ENCODE peak calls at places on chromosomes 5 and 9, in seven cellular contexts. X is stomach, N is heart right ventricle, G is suprapubic skin, B is HL-60, M is GM12878, I is right lobe of liver. A is an unnamed sample. For H3K27me3, the result is how much of the 10 kb centered on the place peaks cover.

GRCh38 chr9:132587484-132587858 is 5.1 kb downstream of the BARHL1 start:
- DNase-seq in X (no peak), N (no peak), G (no peak), B (no peak), M (no peak), I (no peak), A (no peak)

GRCh38 chr9:136447173-136447778 is 7.6 kb upstream of the INPP5E start:
- DNase-seq in X (no peak), N (no peak), G (no peak), B (no peak), M (no peak), I (no peak), A (no peak)

GRCh38 chr9:96719538-96720315 is 58.2 kb downstream of the ZNF510 start:
- DNase-seq in X (peak), N (no peak), G (no peak), B (no peak), M (no peak), I (no peak), A (peak)

GRCh38 chr9:114908796-114909448 is 21.5 kb downstream of the TNFSF8 start:
- DNase-seq in X (no peak), N (no peak), G (no peak), B (no peak), M (no peak), I (no peak), A (peak)

GRCh38 chr5:71932649-71933338 is 174.5 kb upstream of the MAP1B start:
- DNase-seq in X (peak), N (peak), G (no peak), B (no peak), M (no peak), I (peak), A (peak)

GRCh38 chr9:135336722-135337490 is 142.7 kb upstream of the PPP1R26 start:
- DNase-seq in X (no peak), N (no peak), G (peak), B (no peak), M (no peak), I (peak), A (no peak)

GRCh38 chr5:176187276-176188062 is 50.8 kb upstream of the SIMC1 start:
- DNase-seq in X (no peak), N (no peak), G (no peak), B (no peak), M (no peak), I (no peak), A (no peak)

GRCh38 chr5:142438573-142438972 is 113.8 kb upstream of the SPRY4 start:
- DNase-seq in X (no peak), N (no peak), G (no peak), B (no peak), M (no peak), I (no peak), A (no peak)

GRCh38 chr5:97095318-97095732 is 47.1 kb downstream of the LIX1 start:
- DNase-seq in X (no peak), N (no peak), G (no peak), B (no peak), M (no peak), I (no peak), A (no peak)

GRCh38 chr9:120917285-120917684 is 9.3 kb downstream of the TRAF1 start:
- DNase-seq in X (no peak), N (no peak), G (no peak), B (no peak), M (no peak), I (no peak), A (no peak)

GRCh38 chr5:157918811-157919742 is 60.1 kb upstream of the CLINT1 start:
- DNase-seq in X (peak), N (no peak), G (no peak), B (peak), M (no peak), I (no peak), A (peak)

GRCh38 chr9:137253717-137254623 is 1.2 kb upstream of the NELFB start:
- DNase-seq in X (no peak), N (no peak), G (no peak), B (no peak), M (no peak), I (peak), A (no peak)

GRCh38 chr9:120500733-120501132 is 79.2 kb downstream of the CDK5RAP2 start:
- DNase-seq in X (no peak), N (no peak), G (no peak), B (no peak), M (no peak), I (no peak), A (no peak)

GRCh38 chr5:139061856-139062255 is 136.3 kb downstream of the SIL1 start:
- DNase-seq in X (no peak), N (no peak), G (no peak), B (no peak), M (no peak), I (no peak), A (peak)

GRCh38 chr9:3912817-3913216 is 387.0 kb upstream of the RFX3 start:
- DNase-seq in X (no peak), N (no peak), G (no peak), B (no peak), M (no peak), I (no peak), A (no peak)

GRCh38 chr9:105116047-105116868 is 128.2 kb upstream of the SLC44A1 start:
- DNase-seq in X (no peak), N (no peak), G (no peak), B (peak), M (no peak), I (peak), A (peak)

GRCh38 chr5:95810305-95811125 is 12.0 kb downstream of the GLRX start:
- DNase-seq in X (no peak), N (no peak), G (no peak), B (no peak), M (no peak), I (no peak), A (no peak)

GRCh38 chr5:128965011-128965637 is at the start of gene SLC27A6:
- DNase-seq in X (no peak), N (peak), G (no peak), B (peak), M (no peak), I (no peak), A (peak)

GRCh38 chr5:61055434-61056006 is 106.7 kb downstream of the SMIM15 start:
- DNase-seq in X (no peak), N (no peak), G (no peak), B (peak), M (peak), I (no peak), A (peak)

GRCh38 chr5:74543162-74543995 is 97.1 kb downstream of the ENC1 start:
- DNase-seq in X (no peak), N (no peak), G (no peak), B (no peak), M (no peak), I (no peak), A (peak)

GRCh38 chr5:169581580-169582227 is 1.9 kb upstream of the SPDL1 start:
- DNase-seq in X (peak), N (no peak), G (peak), B (peak), M (no peak), I (peak), A (peak)
- TF ChIP-seq CTCF in X (no peak), N (peak), G (peak), B (peak), M (peak), I (peak), A (peak)

GRCh38 chr5:135062216-135063055 is 28.4 kb upstream of the PITX1 start:
- DNase-seq in X (no peak), N (no peak), G (no peak), B (no peak), M (no peak), I (no peak), A (no peak)
- H3K27me3 ChIP-seq in X (under half), N (under half), G (under half), B (under half), M (under half), I (under half), A (under half)

GRCh38 chr5:15929616-15930303 is 249.8 kb downstream of the MARCHF11 start:
- DNase-seq in X (no peak), N (no peak), G (no peak), B (no peak), M (no peak), I (no peak), A (no peak)
- H3K4me3 ChIP-seq in X (no peak), N (no peak), G (no peak), B (no peak), M (no peak), I (no peak), A (no peak)

GRCh38 chr5:59525957-59526356 is 367.6 kb downstream of the PDE4D start:
- DNase-seq in X (no peak), N (no peak), G (no peak), B (no peak), M (no peak), I (no peak), A (peak)

GRCh38 chr5:59528226-59528862 is 365.2 kb downstream of the PDE4D start:
- DNase-seq in X (no peak), N (no peak), G (no peak), B (no peak), M (no peak), I (no peak), A (no peak)

GRCh38 chr5:59525310-59525709 is 368.2 kb downstream of the PDE4D start:
- DNase-seq in X (no peak), N (no peak), G (no peak), B (no peak), M (no peak), I (no peak), A (no peak)

GRCh38 chr5:59532979-59533729 is 360.4 kb downstream of the PDE4D start:
- DNase-seq in X (no peak), N (no peak), G (no peak), B (no peak), M (no peak), I (no peak), A (no peak)

DNA sequence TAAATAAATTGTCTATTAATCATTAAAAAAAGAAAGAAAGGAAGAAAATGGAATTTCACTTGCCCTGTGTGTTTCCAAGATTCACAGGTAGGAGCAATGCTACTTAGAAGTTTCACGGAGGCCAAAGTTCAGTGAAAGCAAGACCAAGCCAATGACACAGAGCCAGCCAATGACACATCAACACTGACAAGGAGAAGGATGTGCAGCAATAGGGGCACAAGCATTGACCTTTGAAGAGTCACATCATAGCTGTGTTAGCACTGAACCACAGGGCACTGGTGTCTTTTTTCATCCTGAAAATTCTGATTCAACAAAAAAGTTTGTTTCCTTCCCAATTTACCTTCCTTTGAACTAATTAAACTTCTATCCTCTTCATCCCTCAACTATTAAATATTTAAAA is 364.2 kb downstream of the PDE4D start:
- DNase-seq in X (no peak), N (no peak), G (no peak), B (no peak), M (no peak), I (no peak), A (no peak)
- TF ChIP-seq CTCF in X (no peak), N (no peak), G (no peak), B (no peak), M (no peak), I (no peak), A (no peak)

GRCh38 chr5:178422400-178422775 is 167.8 kb downstream of the COL23A1 start:
- DNase-seq in X (no peak), N (no peak), G (no peak), B (no peak), M (no peak), I (peak), A (no peak)
- H3K27me3 ChIP-seq in X (under half), N (under half), G (under half), B (under half), M (under half), I (under half), A (under half)

DNA sequence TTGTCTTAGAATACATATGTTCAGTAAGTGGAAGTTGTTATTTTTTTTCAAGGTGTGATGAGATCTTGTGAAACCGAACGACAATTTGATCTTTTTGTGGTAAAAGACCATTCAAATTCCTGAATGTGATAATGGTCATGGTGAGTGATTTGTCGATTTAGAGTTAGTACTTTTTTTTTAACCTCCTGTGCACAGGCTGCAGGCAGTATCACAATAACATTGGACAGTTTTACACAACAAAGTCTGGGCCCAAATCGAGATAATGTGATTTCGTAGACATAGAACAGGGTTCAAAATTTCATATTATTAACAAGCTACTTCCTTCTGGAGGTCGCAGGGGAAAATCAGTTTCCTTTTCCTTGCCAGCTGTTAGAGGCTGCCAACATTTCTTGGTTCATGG is 48.6 kb upstream of the C5orf46 start:
- DNase-seq in X (no peak), N (no peak), G (no peak), B (no peak), M (no peak), I (no peak), A (no peak)
- H3K4me3 ChIP-seq in X (no peak), N (no peak), G (no peak), B (no peak), M (no peak), I (no peak), A (no peak)

GRCh38 chr5:132003170-132003744 is 8.2 kb downstream of the ACSL6 start:
- DNase-seq in X (no peak), N (peak), G (no peak), B (no peak), M (no peak), I (no peak), A (no peak)
- TF ChIP-seq CTCF in X (no peak), N (no peak), G (no peak), B (no peak), M (no peak), I (no peak), A (no peak)

DNA sequence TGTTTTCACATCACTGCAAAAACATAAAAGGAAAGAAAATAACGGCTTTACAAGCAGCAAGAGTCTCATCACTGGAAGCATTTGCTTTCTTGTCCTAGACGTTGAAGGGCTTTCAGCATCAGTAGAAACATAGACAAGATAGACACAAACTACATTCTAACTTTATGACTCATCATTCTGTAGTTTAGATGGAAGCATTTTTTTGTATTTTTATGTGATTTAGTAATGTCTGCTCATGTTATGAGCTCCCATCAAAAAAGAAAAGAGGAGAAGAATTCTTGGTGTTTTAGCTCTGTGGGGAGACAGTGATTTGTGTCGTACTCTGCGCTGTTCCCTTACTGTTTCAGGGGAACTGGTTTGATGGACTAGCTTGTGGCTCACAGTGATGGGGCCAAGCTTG is 159.3 kb upstream of the WWC1 start:
- DNase-seq in X (no peak), N (no peak), G (no peak), B (no peak), M (no peak), I (no peak), A (no peak)
- H3K27me3 ChIP-seq in X (under half), N (under half), G (under half), B (under half), M (under half), I (under half), A (under half)

A was measured in bronchial epithelial cell.